ENCODE peak calls at places on chromosomes 3 and 15, in four cellular contexts. K is foreskin fibroblast; H is naive thymus-derived CD4-positive, alpha-beta T cell; G is fibroblast of lung. R is an unnamed sample.

GRCh38 chr3:50525987-50526386 is 22.6 kb upstream of the CACNA2D2 start:
- DNase-seq in K (peak), H (no peak), G (peak), R (no peak)

GRCh38 chr3:171846594-171846993 is 3.4 kb downstream of the TMEM212 start:
- DNase-seq in K (no peak), H (no peak), G (peak), R (no peak)

GRCh38 chr15:96285306-96285705 is 45.2 kb upstream of the NR2F2 start:
- DNase-seq in K (peak), H (no peak), G (peak), R (no peak)

GRCh38 chr3:62415312-62415791 is 42.0 kb upstream of the FEZF2 start:
- DNase-seq in K (no peak), H (no peak), G (no peak), R (no peak)

GRCh38 chr3:108182339-108182738 is 39.9 kb downstream of the IFT57 start:
- DNase-seq in K (no peak), H (no peak), G (peak), R (no peak)

GRCh38 chr15:91032919-91033803 is 10.8 kb upstream of the VPS33B start:
- DNase-seq in K (no peak), H (peak), G (peak), R (no peak)

GRCh38 chr3:150348500-150348899 is 59.6 kb upstream of the TSC22D2 start:
- DNase-seq in K (peak), H (no peak), G (peak), R (peak)

GRCh38 chr3:40853474-40853873 is 328.7 kb downstream of the ZNF621 start:
- DNase-seq in K (no peak), H (no peak), G (no peak), R (no peak)

GRCh38 chr15:38782156-38782555 is 217.5 kb upstream of the RASGRP1 start:
- DNase-seq in K (no peak), H (no peak), G (peak), R (no peak)

GRCh38 chr3:197505796-197506553 is 49.8 kb downstream of the BDH1 start:
- DNase-seq in K (no peak), H (no peak), G (no peak), R (no peak)

GRCh38 chr3:138242466-138242865 is 55.4 kb downstream of the ARMC8 start:
- DNase-seq in K (no peak), H (no peak), G (no peak), R (no peak)

GRCh38 chr15:86316699-86317378 is 237.2 kb downstream of the AGBL1 start:
- DNase-seq in K (no peak), H (no peak), G (no peak), R (no peak)

GRCh38 chr3:31230834-31231233 is 301.9 kb upstream of the STT3B start:
- DNase-seq in K (no peak), H (no peak), G (no peak), R (no peak)

GRCh38 chr3:119497824-119498187 is 541 bp upstream of the TIMMDC1 start:
- DNase-seq in K (no peak), H (no peak), G (peak), R (no peak)

GRCh38 chr3:14989943-14990753 is 42.8 kb downstream of the NR2C2 start:
- DNase-seq in K (no peak), H (no peak), G (peak), R (no peak)

GRCh38 chr3:177421176-177421782 is 224.0 kb upstream of the TBL1XR1 start:
- DNase-seq in K (no peak), H (no peak), G (no peak), R (no peak)

GRCh38 chr3:30319713-30320112 is 286.7 kb upstream of the TGFBR2 start:
- DNase-seq in K (peak), H (peak), G (peak), R (peak)

GRCh38 chr15:37204698-37205097 is 104.3 kb upstream of the MEIS2 start:
- DNase-seq in K (no peak), H (no peak), G (no peak), R (no peak)

GRCh38 chr3:136249091-136249490 is 1.0 kb upstream of the PCCB start:
- DNase-seq in K (no peak), H (no peak), G (no peak), R (no peak)

GRCh38 chr15:58457466-58457965 is 25.7 kb downstream of the LIPC start:
- DNase-seq in K (peak), H (no peak), G (peak), R (peak)

GRCh38 chr3:67292356-67293225 is 294.5 kb downstream of the KBTBD8 start:
- DNase-seq in K (peak), H (no peak), G (no peak), R (no peak)

GRCh38 chr15:74011610-74012009 is 17.1 kb downstream of the PML start:
- DNase-seq in K (peak), H (no peak), G (peak), R (no peak)

GRCh38 chr3:50662408-50662807 is 12.3 kb upstream of the DOCK3 start:
- DNase-seq in K (no peak), H (no peak), G (no peak), R (no peak)

GRCh38 chr3:151169700-151170224 is 33.3 kb downstream of the GPR171 start:
- DNase-seq in K (no peak), H (no peak), G (peak), R (no peak)

GRCh38 chr3:134320749-134321148 is 53.5 kb downstream of the AMOTL2 start:
- DNase-seq in K (no peak), H (no peak), G (peak), R (no peak)

GRCh38 chr3:109806929-109807328 is 469.6 kb upstream of the DPPA4 start:
- DNase-seq in K (peak), H (peak), G (peak), R (peak)

GRCh38 chr15:87582169-87582568 is 674.4 kb downstream of the NTRK3 start:
- DNase-seq in K (no peak), H (no peak), G (no peak), R (no peak)

GRCh38 chr15:55289573-55290360 is at the start of gene RAB27A:
- DNase-seq in K (peak), H (peak), G (peak), R (no peak)

GRCh38 chr3:13346481-13347389 is 73.4 kb downstream of the NUP210 start:
- DNase-seq in K (no peak), H (peak), G (no peak), R (no peak)

GRCh38 chr15:88646088-88646405 is 7.2 kb downstream of the ISG20 start:
- DNase-seq in K (no peak), H (no peak), G (no peak), R (no peak)

GRCh38 chr15:44029003-44029402 is 166.1 kb downstream of the FRMD5 start:
- DNase-seq in K (no peak), H (no peak), G (peak), R (no peak)